ENCODE peak calls at places on chromosomes 4 and X, in eight cellular contexts. G is small intestine; O is mucosa of descending colon; D is activated CD8-positive, alpha-beta memory T cell treated with anti-CD3 and anti-CD28 coated beads for 4 hours; V is ACHN; S is A549; W is ecto neural progenitor cell; K is EL. R is an unnamed sample.

GRCh38 chr4:82043081-82043808 is 330.5 kb downstream of the HNRNPD start:
- DNase-seq in V (no peak), K (no peak), S (no peak), W (peak), G (peak), O (peak), D (no peak), R (peak)

GRCh38 chr4:336893-337142 is 796 bp upstream of the ZNF141 start:
- DNase-seq in D (peak), O (no peak), W (no peak), G (no peak), S (no peak), V (no peak), K (no peak), R (no peak)

GRCh38 chrX:150270622-150271021 is 92.5 kb upstream of the MAMLD1 start:
- DNase-seq in G (no peak), W (peak), S (no peak), D (no peak), O (no peak), K (no peak), V (no peak), R (no peak)

GRCh38 chr4:8295471-8295870 is 25.9 kb downstream of the HTRA3 start:
- DNase-seq in O (no peak), V (no peak), S (no peak), G (no peak), W (no peak), D (no peak), K (no peak), R (no peak)

GRCh38 chr4:158856852-158857251 is 88.0 kb downstream of the FNIP2 start:
- DNase-seq in S (peak), O (no peak), K (peak), D (no peak), G (peak), V (peak), W (no peak), R (peak)

GRCh38 chr4:6393544-6394475 is 78.6 kb downstream of the PPP2R2C start:
- DNase-seq in G (no peak), O (no peak), W (no peak), S (no peak), V (no peak), D (no peak), K (no peak), R (no peak)

GRCh38 chr4:163164591-163164990 is 2.1 kb downstream of the NAF1 start:
- DNase-seq in D (no peak), W (no peak), V (no peak), S (no peak), G (peak), O (no peak), K (no peak), R (no peak)

GRCh38 chr4:98625399-98625798 is 33.0 kb downstream of the TSPAN5 start:
- DNase-seq in V (no peak), O (no peak), W (no peak), D (no peak), G (no peak), K (no peak), S (no peak), R (no peak)

GRCh38 chrX:110044531-110045249 is 41.8 kb downstream of the TMEM164 start:
- DNase-seq in G (peak), D (no peak), W (no peak), V (no peak), O (no peak), K (no peak), S (no peak), R (no peak)

GRCh38 chrX:63738696-63739095 is 46.3 kb downstream of the ARHGEF9 start:
- DNase-seq in S (no peak), W (no peak), D (no peak), K (no peak), O (no peak), V (no peak), G (no peak), R (no peak)

GRCh38 chrX:23802431-23802830 is 19.5 kb downstream of the SAT1 start:
- DNase-seq in D (no peak), V (no peak), G (no peak), O (no peak), K (no peak), W (no peak), S (no peak), R (no peak)

GRCh38 chrX:153946910-153947769 is 2.7 kb upstream of the RENBP start:
- DNase-seq in O (peak), K (peak), G (peak), S (peak), D (peak), V (peak), W (peak), R (peak)

GRCh38 chr4:126799971-126800722 is 832.6 kb upstream of the INTU start:
- DNase-seq in S (no peak), O (no peak), K (peak), D (no peak), G (no peak), V (no peak), W (no peak), R (no peak)

GRCh38 chrX:112636951-112637541 is 42.7 kb downstream of the LHFPL1 start:
- DNase-seq in O (no peak), D (no peak), S (no peak), W (no peak), K (no peak), V (no peak), G (no peak), R (no peak)